ENCODE peak calls at places on chromosomes 7 and 10, in seven cellular contexts. F is aorta; S is foreskin keratinocyte; V is sigmoid colon; G is neural progenitor cell; P is GM23338; U is CD8-positive, alpha-beta T cell. K is an unnamed sample.

GRCh38 chr10:31242902-31243301 is 76.1 kb upstream of the ZEB1 start:
- DNase-seq in F (no peak), V (no peak), U (no peak), G (no peak), P (no peak), S (peak), K (no peak)

GRCh38 chr7:101690061-101690460 is 61.0 kb upstream of the MYL10 start:
- DNase-seq in U (no peak), G (no peak), S (peak), P (no peak), V (no peak), F (no peak), K (no peak)

GRCh38 chr7:143323650-143324049 is 7.7 kb downstream of the CLCN1 start:
- DNase-seq in F (no peak), P (peak), V (no peak), G (no peak), U (no peak), S (no peak), K (no peak)

GRCh38 chr10:59276928-59277327 is 85.4 kb downstream of the FAM13C start:
- DNase-seq in G (no peak), F (no peak), V (no peak), P (no peak), S (no peak), U (no peak), K (no peak)

GRCh38 chr10:114874827-114875541 is 53.4 kb downstream of the FHIP2A start:
- DNase-seq in U (no peak), F (no peak), V (no peak), S (no peak), G (peak), P (peak), K (no peak)

GRCh38 chr10:127833804-127834203 is 58.9 kb downstream of the CLRN3 start:
- DNase-seq in P (no peak), S (no peak), F (no peak), V (no peak), U (no peak), G (no peak), K (no peak)

GRCh38 chr7:93115796-93116195 is 2.0 kb downstream of the SAMD9 start:
- DNase-seq in P (no peak), U (no peak), G (no peak), S (peak), F (no peak), V (no peak), K (no peak)

GRCh38 chr7:114708646-114709045 is 213.2 kb upstream of the MDFIC start:
- DNase-seq in S (no peak), V (no peak), U (no peak), P (peak), G (no peak), F (no peak), K (no peak)

GRCh38 chr10:47332371-47332770 is 10.1 kb downstream of the GDF2 start:
- DNase-seq in S (no peak), G (no peak), P (no peak), F (peak), V (no peak), U (no peak), K (no peak)

GRCh38 chr10:13500201-13500600 is 28.6 kb downstream of the BEND7 start:
- DNase-seq in G (no peak), V (no peak), U (no peak), F (no peak), S (no peak), P (no peak), K (no peak)

GRCh38 chr7:105591522-105591921 is 10.2 kb upstream of the EFCAB10 start:
- DNase-seq in S (no peak), P (no peak), F (no peak), U (no peak), V (no peak), G (no peak), K (no peak)

GRCh38 chr7:104156842-104157277 is 51.0 kb downstream of the ORC5 start:
- DNase-seq in G (peak), V (no peak), S (peak), F (no peak), P (peak), U (no peak), K (no peak)

GRCh38 chr10:68647928-68648327 is 73.1 kb upstream of the CCAR1 start:
- DNase-seq in F (no peak), P (no peak), U (no peak), V (no peak), G (no peak), S (peak), K (no peak)

GRCh38 chr10:121662945-121663917 is 65.0 kb upstream of the FGFR2 start:
- DNase-seq in F (peak), G (peak), S (peak), P (peak), U (no peak), V (no peak), K (peak)

GRCh38 chr7:112433289-112433688 is 17.0 kb upstream of the IFRD1 start:
- DNase-seq in U (no peak), G (no peak), F (no peak), V (no peak), P (no peak), S (no peak), K (no peak)

GRCh38 chr7:112428715-112429114 is 21.5 kb upstream of the IFRD1 start:
- DNase-seq in V (no peak), F (no peak), U (no peak), S (no peak), P (no peak), G (no peak), K (no peak)

GRCh38 chr7:112427984-112428383 is 22.3 kb upstream of the IFRD1 start:
- DNase-seq in U (no peak), F (no peak), V (no peak), P (no peak), G (no peak), S (no peak), K (no peak)

GRCh38 chr7:112430649-112431048 is 19.6 kb upstream of the IFRD1 start:
- DNase-seq in P (no peak), U (no peak), V (no peak), G (no peak), F (no peak), S (no peak), K (no peak)

DNA sequence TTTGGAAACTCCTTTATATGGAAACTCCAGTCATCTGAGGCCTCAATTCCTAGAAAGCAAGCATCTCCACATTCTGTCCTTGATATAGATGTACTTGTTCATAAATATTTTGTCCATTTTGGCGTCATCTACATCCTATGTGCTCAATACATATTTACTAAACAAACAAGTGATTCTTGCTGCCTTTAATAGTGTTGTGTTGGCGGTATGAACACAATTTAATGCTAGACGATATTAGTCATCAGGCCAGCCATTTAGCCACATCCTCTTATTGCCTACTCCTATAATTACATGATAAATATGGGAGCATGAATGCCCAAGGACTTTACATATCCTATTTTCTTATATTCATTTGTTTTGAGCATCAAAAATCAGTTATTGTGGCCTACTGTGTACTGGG is 18.5 kb upstream of the IFRD1 start:
- DNase-seq in G (no peak), F (no peak), P (no peak), U (no peak), S (no peak), V (no peak), K (no peak)
- H3K27ac ChIP-seq in G (no peak), F (no peak), P (no peak), U (no peak), S (no peak), V (no peak), K (no peak)

GRCh38 chr7:80066646-80067045 is 68.0 kb upstream of the GNAI1 start:
- DNase-seq in P (no peak), F (no peak), U (no peak), V (no peak), S (no peak), G (no peak), K (no peak)

GRCh38 chr7:80060218-80060806 is 74.3 kb upstream of the GNAI1 start:
- DNase-seq in V (no peak), U (no peak), P (peak), F (no peak), G (peak), S (peak), K (no peak)

GRCh38 chr7:80063855-80064254 is 70.8 kb upstream of the GNAI1 start:
- DNase-seq in V (no peak), P (no peak), G (no peak), U (no peak), S (no peak), F (no peak), K (no peak)
- H3K27ac ChIP-seq in V (no peak), P (no peak), G (no peak), U (no peak), S (no peak), F (no peak), K (no peak)

GRCh38 chr7:77415474-77415821 is 701 bp downstream of the GSAP start:
- DNase-seq in F (no peak), U (no peak), P (peak), S (no peak), G (peak), V (no peak), K (peak)
- H3K27ac ChIP-seq in F (no peak), U (peak), P (no peak), S (peak), G (no peak), V (peak), K (peak)

GRCh38 chr10:73910401-73910763 is 550 bp upstream of the PLAU start:
- DNase-seq in V (no peak), U (no peak), G (peak), S (peak), F (no peak), P (no peak), K (no peak)

GRCh38 chr10:73910764-73911552 is at the start of gene PLAU:
- DNase-seq in V (peak), F (peak), U (no peak), P (peak), G (peak), S (no peak), K (no peak)

GRCh38 chr10:73907841-73908517 is 3.0 kb upstream of the PLAU start:
- DNase-seq in V (peak), S (peak), P (no peak), U (no peak), F (no peak), G (no peak), K (no peak)

GRCh38 chr10:73909716-73910115 is 1.2 kb upstream of the PLAU start:
- DNase-seq in V (no peak), F (no peak), U (no peak), G (no peak), P (no peak), S (no peak), K (no peak)

DNA sequence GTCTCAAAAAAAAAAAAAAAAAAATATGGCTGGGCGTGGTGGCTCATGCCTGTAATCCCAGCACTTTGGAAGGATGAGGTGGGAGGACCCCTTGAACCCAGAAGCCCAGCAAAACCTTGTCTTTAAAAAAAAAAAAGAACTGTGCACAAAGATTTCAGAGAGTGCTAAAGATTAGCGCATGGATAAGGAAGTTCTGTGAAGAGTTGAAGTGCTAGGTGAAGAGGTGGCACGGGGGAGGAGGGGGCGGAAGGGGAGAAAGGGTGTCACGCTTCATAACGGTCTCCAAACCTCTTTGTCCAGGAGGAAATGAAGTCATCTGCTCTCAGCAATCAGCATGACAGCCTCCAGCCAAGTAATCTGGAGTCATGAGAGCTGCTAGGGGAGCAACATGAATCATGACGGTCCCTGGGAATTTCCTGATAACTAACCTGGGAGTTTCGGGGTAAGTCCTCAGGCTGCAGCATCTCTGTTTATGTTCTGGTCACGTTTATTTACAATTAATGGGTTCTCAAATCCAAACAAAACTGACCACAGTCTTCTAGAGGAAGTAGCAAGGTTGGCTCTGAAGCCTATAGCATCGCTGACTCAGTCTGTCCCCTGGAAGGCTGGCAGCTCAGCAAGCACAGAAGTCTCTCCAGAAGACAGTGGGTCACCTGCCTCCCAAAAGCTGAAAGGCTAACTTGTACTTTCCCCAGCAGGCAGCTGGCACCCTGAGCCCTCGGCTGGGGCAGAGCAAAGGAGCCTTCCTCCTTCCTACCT is 1.9 kb upstream of the PLAU start:
- DNase-seq in V (peak), F (peak), U (no peak), G (no peak), P (no peak), S (peak), K (no peak)
- H3K27ac ChIP-seq in V (peak), F (no peak), U (no peak), G (no peak), P (no peak), S (peak), K (no peak)

GRCh38 chr10:29723704-29724103 is 88.9 kb upstream of the SVIL start:
- DNase-seq in V (no peak), S (no peak), P (no peak), F (no peak), U (no peak), G (no peak), K (no peak)

GRCh38 chr10:29728541-29729049 is 93.8 kb upstream of the SVIL start:
- DNase-seq in S (no peak), P (peak), V (no peak), U (no peak), G (peak), F (no peak), K (no peak)

GRCh38 chr10:29720149-29720548 is 85.4 kb upstream of the SVIL start:
- DNase-seq in V (no peak), P (no peak), U (no peak), G (no peak), S (no peak), F (no peak), K (no peak)

GRCh38 chr10:29722777-29723176 is 88.0 kb upstream of the SVIL start:
- DNase-seq in V (no peak), U (no peak), P (no peak), S (no peak), G (no peak), F (no peak), K (no peak)

GRCh38 chr10:29725133-29725720 is 90.5 kb upstream of the SVIL start:
- DNase-seq in G (no peak), U (no peak), P (no peak), V (peak), S (no peak), F (no peak), K (no peak)
- H3K27ac ChIP-seq in G (peak), U (no peak), P (no peak), V (peak), S (no peak), F (no peak), K (no peak)

GRCh38 chr10:48608279-48608681 is 3.4 kb upstream of the ARHGAP22 start:
- DNase-seq in V (no peak), F (no peak), P (peak), U (no peak), G (peak), S (peak), K (no peak)
- H3K27ac ChIP-seq in V (no peak), F (no peak), P (no peak), U (no peak), G (no peak), S (no peak), K (no peak)

DNA sequence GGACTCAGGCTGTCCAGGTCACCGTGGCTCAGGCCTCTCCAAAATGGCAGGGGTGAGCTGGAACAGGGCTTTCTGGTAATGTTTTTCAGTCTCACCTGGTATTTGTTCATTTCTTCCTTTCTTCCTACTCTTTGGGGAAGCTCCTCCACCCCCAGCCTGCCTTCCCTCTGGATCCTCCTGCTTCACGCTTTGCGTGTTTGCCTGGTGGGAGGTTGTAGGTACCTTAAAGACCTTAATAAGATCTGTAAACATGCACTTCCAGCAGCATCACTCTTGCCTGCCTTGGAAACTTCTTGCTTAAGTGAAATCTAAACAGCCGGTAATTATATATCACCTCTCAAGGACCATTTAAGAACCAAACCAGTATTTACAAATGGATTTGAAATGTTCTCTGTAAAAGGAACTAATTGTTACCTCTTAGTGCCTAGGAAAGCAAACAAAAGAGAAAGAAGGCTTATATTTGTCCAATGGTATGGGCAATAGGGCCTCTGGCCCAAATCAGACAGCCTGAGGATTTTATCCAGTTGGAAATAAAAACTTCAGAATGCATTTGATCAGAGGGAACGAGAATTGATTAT is 339.9 kb downstream of the CCSER2 start:
- DNase-seq in S (no peak), P (no peak), V (no peak), U (no peak), F (no peak), G (no peak), K (no peak)
- H3K27ac ChIP-seq in S (no peak), P (no peak), V (no peak), U (no peak), F (no peak), G (no peak), K (no peak)

GRCh38 chr10:6071181-6072175 is 9.3 kb upstream of the IL2RA start:
- DNase-seq in P (no peak), V (no peak), G (no peak), S (no peak), U (no peak), F (no peak), K (no peak)
- H3K27ac ChIP-seq in P (no peak), V (no peak), G (no peak), S (no peak), U (no peak), F (no peak), K (no peak)